ENCODE peak calls at places on chromosomes 6 and 20, in nine cellular contexts. C is GM12865; D is H4; T is GM03348; Q is NCI-H1092 treated with DMSO at 0.1 percent for 48 hours; A is NCI-H2171; I is heart left ventricle; E is stimulated activated CD4-positive, alpha-beta T cell treated with anti-CD3 and anti-CD28 coated beads, Interleukin-15, amount 100 ng/mL, for 1 hour; K is PC-3. U is an unnamed sample.

GRCh38 chr6:25556516-25556915 is 95.5 kb upstream of the SCGN start:
- DNase-seq in A (peak), D (peak), E (peak), T (peak), K (peak), Q (peak), I (peak), C (peak), U (peak)

GRCh38 chr6:9126845-9127560 is 691.7 kb upstream of the SLC35B3 start:
- DNase-seq in E (no peak), T (no peak), D (peak), K (peak), C (no peak), I (no peak), Q (no peak), A (peak), U (peak)

GRCh38 chr6:121780325-121781313 is 345.2 kb downstream of the GJA1 start:
- DNase-seq in D (peak), E (no peak), A (peak), K (peak), T (peak), Q (no peak), C (no peak), I (peak), U (peak)

GRCh38 chr6:20608371-20608770 is 74.1 kb downstream of the CDKAL1 start:
- DNase-seq in K (no peak), A (peak), E (no peak), D (no peak), I (no peak), C (no peak), Q (no peak), T (no peak), U (no peak)

GRCh38 chr6:22956029-22956715 is 386.8 kb downstream of the HDGFL1 start:
- DNase-seq in C (no peak), A (peak), K (no peak), D (no peak), I (no peak), T (no peak), Q (peak), E (no peak), U (no peak)

GRCh38 chr6:39361657-39362486 is 39.4 kb upstream of the KCNK16 start:
- DNase-seq in C (peak), E (no peak), A (peak), I (peak), D (peak), T (peak), K (peak), Q (peak), U (peak)

GRCh38 chr20:7161690-7162089 is 394.2 kb downstream of the BMP2 start:
- DNase-seq in A (no peak), E (no peak), Q (peak), K (peak), D (peak), I (no peak), C (no peak), T (no peak), U (peak)

GRCh38 chr6:2008383-2008976 is 236.9 kb downstream of the GMDS start:
- DNase-seq in T (no peak), Q (no peak), E (no peak), I (no peak), D (no peak), A (no peak), K (no peak), C (no peak), U (no peak)

GRCh38 chr6:118719351-118720124 is 68.1 kb upstream of the CEP85L start:
- DNase-seq in E (no peak), T (no peak), C (peak), A (no peak), D (no peak), I (no peak), K (no peak), Q (no peak), U (no peak)

GRCh38 chr20:1448081-1448627 is 18.5 kb downstream of the NSFL1C start:
- DNase-seq in Q (no peak), A (no peak), C (no peak), I (no peak), E (no peak), D (no peak), T (no peak), K (no peak), U (no peak)

GRCh38 chr6:106027316-106027715 is 58.8 kb upstream of the PRDM1 start:
- DNase-seq in A (no peak), I (no peak), K (no peak), E (no peak), Q (no peak), C (no peak), T (no peak), D (no peak), U (no peak)

GRCh38 chr20:21607971-21608735 is 94.3 kb upstream of the NKX2-2 start:
- DNase-seq in I (no peak), A (no peak), C (no peak), K (peak), T (no peak), E (no peak), D (peak), Q (peak), U (no peak)

GRCh38 chr6:46985943-46986342 is 56.2 kb downstream of the ADGRF1 start:
- DNase-seq in K (peak), T (no peak), Q (no peak), I (no peak), D (peak), E (no peak), A (no peak), C (no peak), U (no peak)

GRCh38 chr6:14129572-14129971 is 12.0 kb downstream of the CD83 start:
- DNase-seq in D (peak), E (no peak), Q (no peak), K (peak), A (peak), C (peak), T (peak), I (peak), U (peak)

GRCh38 chr6:97198181-97198580 is 84.8 kb downstream of the MMS22L start:
- DNase-seq in K (no peak), E (no peak), D (no peak), A (no peak), Q (no peak), I (no peak), T (no peak), C (no peak), U (no peak)

GRCh38 chr20:39045676-39046075 is 83.5 kb downstream of the DHX35 start:
- DNase-seq in D (no peak), C (no peak), K (no peak), T (no peak), E (no peak), A (no peak), Q (no peak), I (no peak), U (no peak)

GRCh38 chr6:169979873-169980440 is 228.5 kb downstream of the ERMARD start:
- DNase-seq in K (no peak), C (no peak), D (no peak), E (no peak), A (no peak), I (no peak), Q (no peak), T (no peak), U (no peak)

GRCh38 chr20:58630063-58630462 is 21.0 kb upstream of the STX16 start:
- DNase-seq in T (peak), C (no peak), E (no peak), A (no peak), Q (no peak), K (peak), I (no peak), D (no peak), U (peak)

U was measured in RWPE1.